ENCODE peak calls at places on chromosomes 3 and 15, in five cellular contexts. K, T, B, Q and Z are unnamed samples.

GRCh38 chr3:146818866-146819265 is 213.7 kb upstream of the PLSCR5 start:
- DNase-seq in K (no peak), T (no peak), B (no peak), Q (no peak), Z (no peak)

GRCh38 chr3:132911741-132912415 is 126.3 kb upstream of the TMEM108 start:
- DNase-seq in K (no peak), T (no peak), B (no peak), Q (no peak), Z (no peak)

GRCh38 chr15:46111730-46112129 is 476.9 kb downstream of the SQOR start:
- DNase-seq in K (no peak), T (no peak), B (no peak), Q (no peak), Z (no peak)

GRCh38 chr3:139120336-139120971 is 75.8 kb upstream of the PRR23C start:
- DNase-seq in K (no peak), T (no peak), B (peak; percentile 3), Q (no peak), Z (no peak)

GRCh38 chr3:51394541-51394940 is 3.5 kb downstream of the RBM15B start:
- DNase-seq in K (no peak), T (no peak), B (no peak), Q (no peak), Z (peak; percentile 30)

GRCh38 chr15:80776420-80777045 is 2.6 kb upstream of the CEMIP start:
- DNase-seq in K (peak; percentile 77), T (peak; percentile 65), B (peak; percentile 83), Q (peak; percentile 77), Z (peak; percentile 64)

GRCh38 chr3:134323966-134324962 is 50.0 kb downstream of the AMOTL2 start:
- DNase-seq in K (peak; percentile 37), T (no peak), B (no peak), Q (no peak), Z (peak; percentile 32)

GRCh38 chr3:88195951-88196434 is 46.2 kb downstream of the C3orf38 start:
- DNase-seq in K (no peak), T (no peak), B (no peak), Q (no peak), Z (no peak)

GRCh38 chr3:140911822-140912221 is 29.8 kb upstream of the SLC25A36 start:
- DNase-seq in K (no peak), T (no peak), B (no peak), Q (no peak), Z (no peak)

DNA sequence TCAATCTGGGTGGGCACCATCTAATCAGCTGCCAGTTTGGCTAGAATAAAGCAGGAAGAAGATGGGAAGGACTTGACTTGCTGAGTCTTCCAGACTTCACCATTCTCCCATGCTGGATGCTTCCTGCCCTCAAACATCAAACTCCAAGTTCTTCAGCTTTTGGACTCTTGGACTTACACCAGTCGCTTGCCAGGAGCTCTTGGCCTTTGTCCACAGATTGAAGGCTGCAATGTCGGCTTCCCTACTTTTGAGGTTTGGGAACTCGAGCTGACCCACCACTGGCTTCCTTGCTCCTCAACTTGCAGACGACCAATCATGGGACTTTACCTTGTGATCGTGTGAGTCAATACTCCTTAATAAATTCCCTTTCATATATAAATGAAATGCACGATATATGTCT is 8.6 kb upstream of the LIPC start:
- DNase-seq in K (no peak), T (no peak), B (no peak), Q (no peak), Z (no peak)
- TF ChIP-seq POLR2A in K (no peak), T (no peak), B (no peak), Q (no peak), Z (no peak)

GRCh38 chr3:71441217-71441924 is 142.2 kb downstream of the FOXP1 start:
- DNase-seq in K (no peak), T (no peak), B (no peak), Q (peak; percentile 53), Z (no peak)
- H3K4me1 ChIP-seq in K (peaks cover 99% of the 10 kb centered on the region), T (peaks cover 3% of the 10 kb centered on the region), B (peaks cover 30% of the 10 kb centered on the region), Q (no peaks in the 10 kb centered on the region), Z (no peaks in the 10 kb centered on the region)

DNA sequence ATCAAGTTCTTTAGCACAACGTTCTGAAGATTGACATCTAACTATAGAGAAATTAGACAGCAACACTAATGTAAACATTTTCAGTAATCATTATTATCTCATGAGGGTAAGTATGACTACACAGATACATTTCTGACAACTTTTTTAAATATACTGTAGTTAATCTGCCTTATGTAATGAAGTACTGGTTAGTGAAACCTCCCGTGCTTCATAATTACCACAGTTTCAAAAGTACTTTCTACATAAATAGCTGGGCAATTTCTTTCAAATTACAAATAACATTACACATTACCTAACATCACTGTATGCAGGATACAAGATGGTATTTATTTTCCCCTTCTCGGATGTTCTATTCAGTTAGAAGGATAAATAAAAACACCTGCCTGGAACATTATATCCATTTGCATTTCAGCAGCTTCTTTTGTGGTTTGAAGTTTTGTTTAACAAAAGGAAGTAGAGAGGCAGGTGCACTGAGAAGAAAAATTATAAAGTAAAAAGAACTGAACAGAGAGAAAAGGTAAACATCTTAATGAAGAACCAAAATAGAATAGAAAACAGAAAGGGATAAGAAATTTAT is 1241.5 kb upstream of the GBE1 start:
- DNase-seq in K (no peak), T (no peak), B (no peak), Q (no peak), Z (no peak)
- H3K27ac ChIP-seq in K (no peak overlapping the region), T (no peak overlapping the region), B (no peak overlapping the region), Q (no peak overlapping the region), Z (no peak overlapping the region)

GRCh38 chr3:9932535-9932842 is 1.1 kb upstream of the CRELD1 start:
- DNase-seq in K (no peak), T (no peak), B (no peak), Q (no peak), Z (no peak)
- TF ChIP-seq POLR2A in K (peak; percentile 30), T (no peak), B (peak; percentile 3), Q (peak; percentile 18), Z (no peak)

DNA sequence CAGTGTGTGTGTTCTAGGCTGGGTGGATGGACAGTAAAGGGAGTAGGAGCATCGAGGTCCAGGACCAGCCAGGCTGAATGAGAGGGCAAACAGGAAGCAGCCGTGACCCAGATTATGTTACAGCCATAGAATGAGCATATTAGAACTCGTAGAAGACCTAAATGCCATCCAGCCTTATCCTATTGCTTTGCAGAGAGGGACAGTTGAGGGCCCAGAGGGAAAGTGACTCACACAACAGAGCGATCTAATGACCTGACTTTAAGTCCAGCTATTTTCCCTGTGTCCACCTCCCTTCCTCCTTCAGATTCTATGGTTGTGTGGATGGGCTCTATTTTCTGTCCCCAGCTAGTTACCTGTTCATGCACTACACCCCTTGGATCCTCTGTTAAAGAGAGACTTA is 634.1 kb upstream of the TBL1XR1 start:
- DNase-seq in K (no peak), T (no peak), B (no peak), Q (no peak), Z (no peak)
- H3K4me1 ChIP-seq in K (no peaks in the 10 kb centered on the region), T (peaks cover 1% of the 10 kb centered on the region), B (peaks cover 28% of the 10 kb centered on the region), Q (no peaks in the 10 kb centered on the region), Z (no peaks in the 10 kb centered on the region)

GRCh38 chr3:12228461-12228860 is 60.4 kb upstream of the PPARG start:
- DNase-seq in K (no peak), T (no peak), B (no peak), Q (no peak), Z (no peak)

GRCh38 chr3:12230406-12230805 is 58.5 kb upstream of the PPARG start:
- DNase-seq in K (no peak), T (no peak), B (no peak), Q (no peak), Z (no peak)

GRCh38 chr3:12229896-12230295 is 59.0 kb upstream of the PPARG start:
- DNase-seq in K (no peak), T (no peak), B (no peak), Q (no peak), Z (no peak)

GRCh38 chr3:12227833-12228232 is 61.0 kb upstream of the PPARG start:
- DNase-seq in K (no peak), T (no peak), B (no peak), Q (no peak), Z (no peak)

DNA sequence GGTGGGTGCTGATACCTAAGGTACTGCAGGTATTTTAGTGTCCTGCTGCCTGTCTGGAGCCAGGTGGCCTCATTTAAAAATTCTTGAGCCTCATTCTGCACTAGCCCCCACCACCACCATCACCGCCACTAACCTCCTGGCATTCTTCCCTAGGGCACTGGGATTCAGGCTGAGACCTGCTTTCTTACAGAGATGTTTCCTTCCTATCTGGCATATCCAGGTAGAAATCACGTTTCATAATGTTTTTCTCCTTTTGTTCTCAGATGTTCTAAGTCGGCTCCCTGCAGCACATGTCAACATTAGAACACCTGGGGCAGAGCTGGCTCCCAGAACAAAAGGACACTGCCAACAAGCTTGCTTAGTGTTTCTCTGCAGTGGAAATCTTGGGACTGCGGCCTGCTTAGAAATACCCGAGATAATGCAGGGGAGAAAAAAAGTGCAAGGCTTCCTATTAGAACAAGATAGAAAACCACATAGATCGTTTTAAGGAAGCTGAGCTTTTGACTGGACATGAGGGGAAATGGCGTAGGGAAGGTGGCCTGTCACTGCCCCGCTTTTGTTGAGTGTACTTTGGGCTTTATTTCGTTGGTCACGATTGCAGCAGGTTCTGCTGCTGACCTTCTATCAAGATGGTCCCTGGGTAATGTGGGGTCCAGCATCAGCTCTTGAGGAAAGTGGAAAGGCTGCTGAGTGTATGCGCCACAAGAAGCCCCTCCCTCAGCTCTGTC is 59.6 kb upstream of the PPARG start:
- DNase-seq in K (no peak), T (no peak), B (no peak), Q (no peak), Z (no peak)
- H3K27ac ChIP-seq in K (no peak overlapping the region), T (no peak overlapping the region), B (no peak overlapping the region), Q (no peak overlapping the region), Z (no peak overlapping the region)

GRCh38 chr15:67144609-67145306 is 79.4 kb downstream of the SMAD3 start:
- DNase-seq in K (no peak), T (no peak), B (no peak), Q (no peak), Z (no peak)
- TF ChIP-seq POLR2A in K (no peak), T (no peak), B (no peak), Q (no peak), Z (no peak)

GRCh38 chr15:51099185-51099584 is 4.5 kb upstream of the TNFAIP8L3 start:
- DNase-seq in K (no peak), T (no peak), B (no peak), Q (no peak), Z (no peak)
- H3K4me1 ChIP-seq in K (peaks cover 40% of the 10 kb centered on the region), T (peaks cover 4% of the 10 kb centered on the region), B (peaks cover 26% of the 10 kb centered on the region), Q (peaks cover 3% of the 10 kb centered on the region), Z (peaks cover 6% of the 10 kb centered on the region)

GRCh38 chr3:69541059-69541471 is 155.2 kb upstream of the FRMD4B start:
- DNase-seq in K (no peak), T (no peak), B (no peak), Q (no peak), Z (no peak)
- H3K27ac ChIP-seq in K (peak overlapping the region; percentile 83), T (no peak overlapping the region), B (no peak overlapping the region), Q (peak overlapping the region; percentile 27), Z (no peak overlapping the region)

GRCh38 chr15:29269485-29270168 is at the start of gene NSMCE3:
- DNase-seq in K (peak; percentile 97), T (peak; percentile 94), B (peak; percentile 81), Q (peak; percentile 95), Z (peak; percentile 92)
- TF ChIP-seq POLR2A in K (peak; percentile 89), T (peak; percentile 92), B (peak; percentile 89), Q (peak; percentile 91), Z (peak; percentile 85)